ENCODE peak calls at places on chromosome 19, in six cellular contexts. One of them, this sample, is unnamed.

GRCh38 chr19:42965204-42965603 is 28.2 kb upstream of the PSG7 start:
- DNase-seq in HFF-Myc: no peak
- DNase-seq in foreskin fibroblast: peak
- DNase-seq in fibroblast of lung: no peak
- DNase-seq in Caco-2: no peak
- DNase-seq in tibial nerve: no peak
- DNase-seq in this sample: no peak

GRCh38 chr19:56092685-56093631 is 28.1 kb downstream of the ZNF787 start:
- DNase-seq in HFF-Myc: no peak
- DNase-seq in foreskin fibroblast: no peak
- DNase-seq in fibroblast of lung: no peak
- DNase-seq in Caco-2: no peak
- DNase-seq in tibial nerve: no peak
- DNase-seq in this sample: no peak

GRCh38 chr19:37217533-37217854 is 520 bp upstream of the ZNF383 start:
- DNase-seq in HFF-Myc: no peak
- DNase-seq in foreskin fibroblast: no peak
- DNase-seq in fibroblast of lung: no peak
- DNase-seq in Caco-2: no peak
- DNase-seq in tibial nerve: no peak
- DNase-seq in this sample: no peak

GRCh38 chr19:6668696-6669095 is 1.3 kb downstream of the TNFSF14 start:
- DNase-seq in HFF-Myc: no peak
- DNase-seq in foreskin fibroblast: no peak
- DNase-seq in fibroblast of lung: no peak
- DNase-seq in Caco-2: no peak
- DNase-seq in tibial nerve: no peak
- DNase-seq in this sample: no peak

GRCh38 chr19:44055870-44056269 is 4.0 kb downstream of the ZNF223 start:
- DNase-seq in HFF-Myc: no peak
- DNase-seq in foreskin fibroblast: no peak
- DNase-seq in fibroblast of lung: no peak
- DNase-seq in Caco-2: no peak
- DNase-seq in tibial nerve: no peak
- DNase-seq in this sample: no peak

GRCh38 chr19:32865326-32865725 is 4.2 kb downstream of the SLC7A9 start:
- DNase-seq in HFF-Myc: no peak
- DNase-seq in foreskin fibroblast: no peak
- DNase-seq in fibroblast of lung: no peak
- DNase-seq in Caco-2: no peak
- DNase-seq in tibial nerve: no peak
- DNase-seq in this sample: no peak

GRCh38 chr19:13132471-13133166 is 14.6 kb downstream of the NACC1 start:
- DNase-seq in HFF-Myc: no peak
- DNase-seq in foreskin fibroblast: peak
- DNase-seq in fibroblast of lung: peak
- DNase-seq in Caco-2: no peak
- DNase-seq in tibial nerve: no peak
- DNase-seq in this sample: no peak

GRCh38 chr19:1243768-1244692 is 2.5 kb downstream of the ATP5F1D start:
- DNase-seq in HFF-Myc: no peak
- DNase-seq in foreskin fibroblast: peak
- DNase-seq in fibroblast of lung: peak
- DNase-seq in Caco-2: peak
- DNase-seq in tibial nerve: peak
- DNase-seq in this sample: peak

GRCh38 chr19:10228925-10229324 is 2.2 kb downstream of the S1PR2 start:
- DNase-seq in HFF-Myc: no peak
- DNase-seq in foreskin fibroblast: peak
- DNase-seq in fibroblast of lung: peak
- DNase-seq in Caco-2: peak
- DNase-seq in tibial nerve: peak
- DNase-seq in this sample: no peak

GRCh38 chr19:28327905-28328304 is 885.0 kb downstream of the UQCRFS1 start:
- DNase-seq in HFF-Myc: no peak
- DNase-seq in foreskin fibroblast: no peak
- DNase-seq in fibroblast of lung: no peak
- DNase-seq in Caco-2: no peak
- DNase-seq in tibial nerve: no peak
- DNase-seq in this sample: no peak

GRCh38 chr19:28329429-28329828 is 883.5 kb downstream of the UQCRFS1 start:
- DNase-seq in HFF-Myc: no peak
- DNase-seq in foreskin fibroblast: no peak
- DNase-seq in fibroblast of lung: no peak
- DNase-seq in Caco-2: no peak
- DNase-seq in tibial nerve: no peak
- DNase-seq in this sample: no peak

GRCh38 chr19:28319918-28320317 is 893.0 kb downstream of the UQCRFS1 start:
- DNase-seq in HFF-Myc: no peak
- DNase-seq in foreskin fibroblast: no peak
- DNase-seq in fibroblast of lung: no peak
- DNase-seq in Caco-2: no peak
- DNase-seq in tibial nerve: no peak
- DNase-seq in this sample: no peak

GRCh38 chr19:28319208-28319607 is 893.7 kb downstream of the UQCRFS1 start:
- DNase-seq in HFF-Myc: no peak
- DNase-seq in foreskin fibroblast: no peak
- DNase-seq in fibroblast of lung: no peak
- DNase-seq in Caco-2: no peak
- DNase-seq in tibial nerve: no peak
- DNase-seq in this sample: no peak

GRCh38 chr19:28324275-28325060 is 888.5 kb downstream of the UQCRFS1 start:
- DNase-seq in HFF-Myc: no peak
- DNase-seq in foreskin fibroblast: no peak
- DNase-seq in fibroblast of lung: no peak
- DNase-seq in Caco-2: no peak
- DNase-seq in tibial nerve: no peak
- DNase-seq in this sample: no peak
- TF ChIP-seq CTCF in HFF-Myc: no peak
- TF ChIP-seq CTCF in foreskin fibroblast: no peak
- TF ChIP-seq CTCF in fibroblast of lung: no peak
- TF ChIP-seq CTCF in Caco-2: no peak
- TF ChIP-seq CTCF in tibial nerve: no peak
- TF ChIP-seq CTCF in this sample: peak

GRCh38 chr19:2663920-2664571 is 38.4 kb downstream of the GNG7 start:
- DNase-seq in HFF-Myc: no peak
- DNase-seq in foreskin fibroblast: no peak
- DNase-seq in fibroblast of lung: no peak
- DNase-seq in Caco-2: no peak
- DNase-seq in tibial nerve: no peak
- DNase-seq in this sample: no peak
- TF ChIP-seq CTCF in HFF-Myc: no peak
- TF ChIP-seq CTCF in foreskin fibroblast: peak
- TF ChIP-seq CTCF in fibroblast of lung: no peak
- TF ChIP-seq CTCF in Caco-2: no peak
- TF ChIP-seq CTCF in tibial nerve: no peak
- TF ChIP-seq CTCF in this sample: no peak

GRCh38 chr19:18587561-18587960 is 1.0 kb upstream of the REX1BD start:
- DNase-seq in HFF-Myc: no peak
- DNase-seq in foreskin fibroblast: no peak
- DNase-seq in fibroblast of lung: no peak
- DNase-seq in Caco-2: no peak
- DNase-seq in tibial nerve: no peak
- DNase-seq in this sample: no peak

GRCh38 chr19:18587962-18588610 is 512 bp upstream of the REX1BD start:
- DNase-seq in HFF-Myc: no peak
- DNase-seq in foreskin fibroblast: no peak
- DNase-seq in fibroblast of lung: no peak
- DNase-seq in Caco-2: no peak
- DNase-seq in tibial nerve: no peak
- DNase-seq in this sample: no peak

GRCh38 chr19:18588611-18589379 is at the start of gene REX1BD:
- DNase-seq in HFF-Myc: no peak
- DNase-seq in foreskin fibroblast: peak
- DNase-seq in fibroblast of lung: peak
- DNase-seq in Caco-2: peak
- DNase-seq in tibial nerve: peak
- DNase-seq in this sample: no peak

GRCh38 chr19:18589380-18590272 is 1.0 kb downstream of the REX1BD start:
- DNase-seq in HFF-Myc: peak
- DNase-seq in foreskin fibroblast: peak
- DNase-seq in fibroblast of lung: peak
- DNase-seq in Caco-2: peak
- DNase-seq in tibial nerve: peak
- DNase-seq in this sample: no peak

DNA sequence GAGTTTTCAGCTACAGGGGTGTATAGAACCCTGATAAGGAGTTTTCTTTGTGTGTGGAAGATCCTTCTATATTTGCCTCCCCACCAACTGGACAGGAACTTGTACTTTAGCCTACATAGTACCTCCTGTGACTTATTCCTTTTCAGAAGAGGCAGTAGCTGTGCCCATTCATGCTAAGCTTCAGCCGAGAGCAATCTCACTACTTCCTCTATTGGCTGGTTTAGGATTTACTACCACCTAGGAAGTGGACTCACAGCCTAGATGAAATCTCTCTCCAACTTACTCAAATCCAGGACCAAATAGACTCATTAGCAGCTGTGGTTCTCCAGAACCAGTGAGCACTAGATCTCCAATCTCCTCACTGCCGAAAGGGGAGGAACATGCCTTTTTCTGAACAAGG is 2.3 kb upstream of the REX1BD start:
- DNase-seq in HFF-Myc: no peak
- DNase-seq in foreskin fibroblast: no peak
- DNase-seq in fibroblast of lung: no peak
- DNase-seq in Caco-2: no peak
- DNase-seq in tibial nerve: no peak
- DNase-seq in this sample: no peak
- TF ChIP-seq CTCF in HFF-Myc: no peak
- TF ChIP-seq CTCF in foreskin fibroblast: no peak
- TF ChIP-seq CTCF in fibroblast of lung: no peak
- TF ChIP-seq CTCF in Caco-2: peak
- TF ChIP-seq CTCF in tibial nerve: no peak
- TF ChIP-seq CTCF in this sample: no peak

GRCh38 chr19:50025022-50025793 is at the start of gene VRK3:
- DNase-seq in HFF-Myc: peak
- DNase-seq in foreskin fibroblast: peak
- DNase-seq in fibroblast of lung: peak
- DNase-seq in Caco-2: peak
- DNase-seq in tibial nerve: peak
- DNase-seq in this sample: peak
- TF ChIP-seq CTCF in HFF-Myc: no peak
- TF ChIP-seq CTCF in foreskin fibroblast: no peak
- TF ChIP-seq CTCF in fibroblast of lung: no peak
- TF ChIP-seq CTCF in Caco-2: peak
- TF ChIP-seq CTCF in tibial nerve: no peak
- TF ChIP-seq CTCF in this sample: no peak

GRCh38 chr19:8342684-8343482 is at the start of gene KANK3:
- DNase-seq in HFF-Myc: peak
- DNase-seq in foreskin fibroblast: peak
- DNase-seq in fibroblast of lung: peak
- DNase-seq in Caco-2: peak
- DNase-seq in tibial nerve: peak
- DNase-seq in this sample: peak

GRCh38 chr19:8342316-8342683 is 762 bp downstream of the KANK3 start:
- DNase-seq in HFF-Myc: no peak
- DNase-seq in foreskin fibroblast: no peak
- DNase-seq in fibroblast of lung: no peak
- DNase-seq in Caco-2: no peak
- DNase-seq in tibial nerve: no peak
- DNase-seq in this sample: no peak

GRCh38 chr19:8338835-8339234 is 4.2 kb downstream of the KANK3 start:
- DNase-seq in HFF-Myc: no peak
- DNase-seq in foreskin fibroblast: no peak
- DNase-seq in fibroblast of lung: no peak
- DNase-seq in Caco-2: no peak
- DNase-seq in tibial nerve: no peak
- DNase-seq in this sample: no peak

GRCh38 chr19:8337728-8338127 is 5.3 kb downstream of the KANK3 start:
- DNase-seq in HFF-Myc: no peak
- DNase-seq in foreskin fibroblast: no peak
- DNase-seq in fibroblast of lung: no peak
- DNase-seq in Caco-2: no peak
- DNase-seq in tibial nerve: no peak
- DNase-seq in this sample: no peak

GRCh38 chr19:8340341-8341096 is 2.5 kb downstream of the KANK3 start:
- DNase-seq in HFF-Myc: no peak
- DNase-seq in foreskin fibroblast: no peak
- DNase-seq in fibroblast of lung: peak
- DNase-seq in Caco-2: peak
- DNase-seq in tibial nerve: no peak
- DNase-seq in this sample: no peak
- TF ChIP-seq CTCF in HFF-Myc: no peak
- TF ChIP-seq CTCF in foreskin fibroblast: no peak
- TF ChIP-seq CTCF in fibroblast of lung: peak
- TF ChIP-seq CTCF in Caco-2: peak
- TF ChIP-seq CTCF in tibial nerve: no peak
- TF ChIP-seq CTCF in this sample: no peak

DNA sequence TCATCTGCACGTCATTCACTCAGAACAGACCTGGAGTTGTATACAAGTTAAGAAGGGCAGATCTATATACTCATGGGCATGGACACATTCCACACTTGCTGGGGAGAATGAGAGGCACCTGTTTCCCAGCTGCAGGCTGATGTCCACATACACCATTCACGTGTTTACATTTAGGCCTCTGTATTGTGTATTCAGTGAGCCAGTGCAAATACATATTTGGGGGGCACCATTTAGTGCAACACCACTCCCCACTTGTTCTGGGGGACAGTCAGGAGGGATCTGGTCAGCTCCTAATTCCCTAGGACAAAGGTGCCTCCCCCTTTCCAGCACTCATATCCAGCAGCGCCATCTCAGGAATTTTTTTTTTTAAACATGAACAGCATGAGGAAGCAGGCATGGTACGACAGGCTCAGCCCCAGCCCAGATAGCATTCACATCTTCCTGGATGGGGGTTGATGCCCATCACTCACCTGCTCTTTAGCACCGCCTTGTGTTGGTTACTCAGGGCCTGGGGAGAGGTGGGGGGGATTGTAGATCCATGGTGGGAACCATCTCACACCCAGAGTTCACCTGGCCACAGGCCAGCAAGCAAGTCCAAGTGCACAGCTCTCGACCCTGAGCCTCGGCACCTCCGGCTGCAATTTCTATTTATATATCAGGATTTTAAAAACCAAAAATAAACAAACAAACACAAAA is 56.9 kb upstream of the ZNF254 start:
- DNase-seq in HFF-Myc: no peak
- DNase-seq in foreskin fibroblast: no peak
- DNase-seq in fibroblast of lung: no peak
- DNase-seq in Caco-2: no peak
- DNase-seq in tibial nerve: no peak
- DNase-seq in this sample: no peak
- TF ChIP-seq CTCF in HFF-Myc: no peak
- TF ChIP-seq CTCF in foreskin fibroblast: no peak
- TF ChIP-seq CTCF in fibroblast of lung: no peak
- TF ChIP-seq CTCF in Caco-2: no peak
- TF ChIP-seq CTCF in tibial nerve: no peak
- TF ChIP-seq CTCF in this sample: no peak

This sample was measured in D721Med.